ENCODE peak calls at places on chromosomes 11 and 22, in six cellular contexts. N is endodermal cell, Q is A549, D is AG04449, U is fibroblast of pulmonary artery, Z is heart right ventricle. I is an unnamed sample.
A peak's percentile ranks its signal among the peaks of the same experiment; 100 is the strongest.

GRCh38 chr22:30832407-30832987 is 136.1 kb downstream of the MORC2 start:
- DNase-seq in D (no peak), Z (no peak), U (no peak), N (no peak), Q (no peak), I (no peak)

GRCh38 chr11:74069146-74070046 is 60.5 kb upstream of the UCP3 start:
- DNase-seq in D (peak; percentile 38), N (no peak), Q (peak; percentile 33), Z (no peak), U (no peak), I (no peak)

GRCh38 chr11:26947379-26947844 is 46.5 kb upstream of the FIBIN start:
- DNase-seq in Q (peak; percentile 2), Z (peak; percentile 48), N (no peak), D (peak; percentile 100), U (peak; percentile 100), I (no peak)

GRCh38 chr22:42837556-42837955 is 19.5 kb downstream of the ARFGAP3 start:
- DNase-seq in D (no peak), N (no peak), Q (no peak), U (no peak), Z (no peak), I (no peak)

GRCh38 chr11:24734742-24735141 is 237.9 kb downstream of the LUZP2 start:
- DNase-seq in Q (no peak), Z (no peak), D (no peak), N (no peak), U (no peak), I (no peak)

GRCh38 chr22:45628508-45628907 is 43.1 kb upstream of the ATXN10 start:
- DNase-seq in D (no peak), N (peak; percentile 74), Z (no peak), Q (no peak), U (no peak), I (no peak)

GRCh38 chr11:7673724-7674434 is 579 bp upstream of the CYB5R2 start:
- DNase-seq in D (no peak), N (peak; percentile 93), Z (no peak), U (no peak), Q (no peak), I (peak; percentile 55)

GRCh38 chr11:30049214-30049613 is 32.4 kb upstream of the KCNA4 start:
- DNase-seq in Z (no peak), Q (no peak), D (no peak), N (no peak), U (peak; percentile 25), I (no peak)

GRCh38 chr11:88103337-88104206 is 71.7 kb downstream of the RAB38 start:
- DNase-seq in Z (peak; percentile 5), N (peak; percentile 92), Q (peak; percentile 95), D (peak; percentile 1), U (peak; percentile 73), I (peak; percentile 35)

GRCh38 chr11:21769188-21769587 is 423.7 kb upstream of the ANO5 start:
- DNase-seq in Q (no peak), Z (no peak), N (no peak), D (no peak), U (no peak), I (no peak)

GRCh38 chr22:19477321-19478085 is 1.5 kb downstream of the UFD1 start:
- DNase-seq in D (no peak), Q (no peak), U (peak; percentile 35), Z (no peak), N (no peak), I (no peak)

GRCh38 chr11:132595711-132596111 is 936.6 kb downstream of the OPCML start:
- DNase-seq in Z (no peak), U (peak; percentile 13), N (no peak), Q (no peak), D (no peak), I (no peak)

GRCh38 chr22:43014062-43014875 is 680 bp downstream of the PACSIN2 start:
- DNase-seq in Q (no peak), Z (peak; percentile 31), N (peak; percentile 83), U (no peak), D (no peak), I (peak; percentile 65)

GRCh38 chr11:112157274-112157766 is 6.6 kb downstream of the IL18 start:
- DNase-seq in Q (peak; percentile 95), Z (no peak), N (no peak), D (peak; percentile 97), U (peak; percentile 99), I (no peak)

GRCh38 chr22:33539902-33540751 is 380.1 kb downstream of the LARGE1 start:
- DNase-seq in U (no peak), Q (peak; percentile 98), Z (peak; percentile 49), N (no peak), D (no peak), I (no peak)

GRCh38 chr22:26672060-26672471 is 14.7 kb downstream of the MIAT start:
- DNase-seq in D (no peak), Z (no peak), U (no peak), Q (no peak), N (no peak), I (no peak)

GRCh38 chr11:78417888-78418583 is 416 bp upstream of the GAB2 start:
- DNase-seq in Z (peak; percentile 83), U (peak; percentile 77), D (no peak), N (peak; percentile 92), Q (peak; percentile 73), I (peak; percentile 87)

GRCh38 chr11:78416285-78417174 is 1.1 kb downstream of the GAB2 start:
- DNase-seq in N (peak; percentile 93), Q (peak; percentile 88), U (peak; percentile 92), Z (peak; percentile 88), D (peak; percentile 45), I (peak; percentile 78)

GRCh38 chr11:78414321-78415051 is 3.1 kb downstream of the GAB2 start:
- DNase-seq in U (peak; percentile 44), Q (peak; percentile 29), D (no peak), N (no peak), Z (no peak), I (no peak)

GRCh38 chr11:78417175-78417887 is at the start of gene GAB2:
- DNase-seq in N (peak; percentile 86), Q (no peak), U (no peak), D (no peak), Z (no peak), I (no peak)

GRCh38 chr11:78415338-78415737 is 2.3 kb downstream of the GAB2 start:
- DNase-seq in U (no peak), Q (no peak), D (no peak), N (no peak), Z (no peak), I (no peak)
- TF ChIP-seq CTCF in U (no peak), Q (no peak), D (no peak), N (no peak), Z (no peak), I (no peak)

GRCh38 chr11:2098691-2099522 is 40.3 kb downstream of the IGF2 start:
- DNase-seq in Q (no peak), D (no peak), N (no peak), U (no peak), Z (no peak), I (no peak)

GRCh38 chr11:2100361-2101170 is 38.6 kb downstream of the IGF2 start:
- DNase-seq in U (peak; percentile 35), Q (no peak), Z (peak; percentile 82), N (no peak), D (no peak), I (no peak)

GRCh38 chr11:2097998-2098690 is 41.0 kb downstream of the IGF2 start:
- DNase-seq in U (no peak), Z (no peak), N (no peak), D (no peak), Q (no peak), I (no peak)

GRCh38 chr11:2101171-2101675 is 38.0 kb downstream of the IGF2 start:
- DNase-seq in D (no peak), Q (no peak), Z (no peak), U (no peak), N (no peak), I (no peak)

DNA sequence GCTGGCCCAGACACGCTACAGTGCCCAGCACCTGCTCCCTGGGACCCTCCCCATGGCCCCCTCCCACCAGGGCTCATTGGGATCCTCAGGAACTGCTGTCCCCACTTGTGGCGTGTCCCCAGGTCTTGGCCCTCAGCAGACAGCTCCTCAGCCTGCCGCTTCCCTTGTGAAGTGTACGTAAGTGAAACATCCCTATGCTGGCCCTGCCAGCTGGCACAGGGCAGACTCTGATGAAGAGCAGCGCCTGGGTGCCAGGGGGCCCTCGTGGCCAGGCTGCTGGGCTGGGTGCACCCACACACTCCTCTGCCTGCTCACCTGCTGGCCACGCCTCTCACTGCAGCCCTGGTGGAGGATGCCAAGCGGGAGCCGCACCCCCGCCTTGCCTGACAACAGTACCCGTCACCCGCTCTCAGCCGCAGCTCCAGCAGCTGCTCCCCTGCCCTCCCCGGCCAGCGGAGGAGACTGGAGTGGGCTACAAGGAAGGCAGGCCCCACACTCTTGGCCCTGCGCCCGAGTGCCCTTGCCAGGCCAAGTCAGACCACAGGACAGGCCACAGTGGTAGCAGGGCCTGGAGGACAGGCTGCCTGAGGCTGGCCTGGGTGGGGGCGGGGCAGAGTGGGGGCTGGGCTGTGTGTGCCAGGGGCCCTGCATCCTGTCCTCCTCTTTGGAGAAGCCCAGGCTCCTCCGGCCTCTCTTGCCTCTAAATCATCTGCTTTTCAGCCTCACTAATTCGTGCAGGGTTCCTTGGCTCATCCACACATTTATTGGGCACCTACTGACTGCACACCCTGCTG is 39.5 kb downstream of the IGF2 start:
- DNase-seq in U (no peak), D (no peak), Q (no peak), Z (no peak), N (peak; percentile 69), I (no peak)
- TF ChIP-seq CTCF in U (no peak), D (no peak), Q (no peak), Z (no peak), N (peak; percentile 38), I (no peak)

GRCh38 chr11:114587398-114587953 is 8.1 kb downstream of the NXPE4 start:
- DNase-seq in Q (no peak), Z (no peak), U (no peak), N (no peak), D (no peak), I (no peak)

DNA sequence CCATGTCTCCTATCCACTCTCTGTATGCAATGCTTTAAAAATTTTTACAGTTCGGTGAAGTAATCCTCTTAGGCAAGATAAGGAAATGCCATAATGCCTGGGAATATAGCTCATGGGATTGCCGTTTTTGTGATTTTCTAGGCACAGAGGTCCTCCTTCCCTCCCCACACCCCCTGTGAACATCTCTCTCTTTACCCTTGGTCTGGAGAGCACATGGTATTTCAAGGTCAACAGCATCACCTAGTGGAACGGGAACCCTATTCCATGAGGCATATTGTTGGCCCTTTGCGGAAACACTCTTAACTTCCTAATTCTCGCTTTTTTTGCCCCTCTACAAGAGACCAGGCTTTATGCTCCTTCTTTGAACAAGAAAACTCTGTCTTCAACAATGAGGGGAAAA is 8.8 kb downstream of the NXPE4 start:
- DNase-seq in U (peak; percentile 29), D (no peak), Q (peak; percentile 19), N (peak; percentile 56), Z (no peak), I (no peak)
- TF ChIP-seq CTCF in U (peak; percentile 31), D (peak; percentile 7), Q (no peak), N (peak; percentile 58), Z (no peak), I (no peak)

DNA sequence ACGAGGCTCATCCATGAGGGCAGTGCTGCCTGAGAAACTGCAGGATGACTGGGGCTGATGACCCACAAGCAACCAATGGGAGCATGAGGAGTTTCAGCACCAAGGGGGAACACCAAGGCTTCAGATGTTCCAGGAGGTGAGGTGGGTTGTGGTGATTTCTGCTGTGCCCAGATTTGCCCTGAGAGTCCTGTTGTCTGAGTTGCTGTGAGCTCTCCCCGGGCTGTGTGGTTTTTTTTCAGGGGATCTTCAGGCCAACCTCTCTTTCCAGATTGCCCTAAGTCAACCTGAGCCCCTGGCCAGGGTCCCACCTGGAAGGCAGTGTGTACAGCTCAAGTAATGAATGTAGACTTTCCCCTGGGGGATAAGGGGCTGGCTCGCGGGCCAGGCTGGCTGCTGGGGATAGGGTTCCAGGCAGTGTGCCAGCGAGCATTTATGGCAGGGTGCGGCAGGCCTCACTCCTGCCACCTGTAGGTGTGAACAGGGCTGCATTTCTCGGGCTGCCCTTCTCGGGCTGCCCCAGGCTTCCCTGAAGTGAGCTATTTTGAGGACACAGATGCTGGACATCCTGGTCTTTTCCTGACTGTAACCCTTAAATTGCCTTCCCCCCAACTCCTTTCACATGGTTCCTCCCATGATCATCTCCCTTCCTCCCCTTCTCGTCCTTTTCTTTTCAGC is 9.8 kb downstream of the SLC22A6 start:
- DNase-seq in N (peak; percentile 82), D (no peak), Z (peak; percentile 55), Q (peak; percentile 38), U (peak; percentile 3), I (peak; percentile 54)
- TF ChIP-seq CTCF in N (peak; percentile 85), D (peak; percentile 14), Z (peak; percentile 50), Q (peak; percentile 47), U (peak; percentile 33), I (peak; percentile 56)

I was measured in nephron progenitor cell.